ENCODE peak calls at places on chromosome 16, in four cellular contexts. P is A549, C is activated T-cell treated with anti-CD3 and anti-CD28 coated beads for 48 hours, Z is OCI-LY7. M is an unnamed sample.

GRCh38 chr16:74709477-74709877 is 8.8 kb upstream of the MLKL start:
- DNase-seq in P (peak), C (peak), Z (peak), M (peak)

GRCh38 chr16:12573300-12573699 is 230.4 kb downstream of the CPPED1 start:
- DNase-seq in P (no peak), C (no peak), Z (peak), M (no peak)

GRCh38 chr16:13148836-13149235 is 247.4 kb downstream of the SHISA9 start:
- DNase-seq in P (no peak), C (no peak), Z (no peak), M (no peak)

GRCh38 chr16:3149630-3150345 is 15.0 kb downstream of the ZNF213 start:
- DNase-seq in P (peak), C (no peak), Z (peak), M (peak)

GRCh38 chr16:3480901-3481695 is 14.2 kb downstream of the C16orf90 start:
- DNase-seq in P (no peak), C (no peak), Z (no peak), M (no peak)

GRCh38 chr16:88790312-88791150 is 5.5 kb upstream of the PIEZO1 start:
- DNase-seq in P (no peak), C (peak), Z (peak), M (no peak)

GRCh38 chr16:29745126-29745852 is 501 bp downstream of the C16orf54 start:
- DNase-seq in P (no peak), C (peak), Z (no peak), M (peak)

GRCh38 chr16:47475786-47476185 is 14.7 kb downstream of the PHKB start:
- DNase-seq in P (no peak), C (no peak), Z (no peak), M (no peak)

GRCh38 chr16:4273858-4274291 is 1.1 kb upstream of the TFAP4 start:
- DNase-seq in P (peak), C (peak), Z (peak), M (no peak)

GRCh38 chr16:85567101-85567866 is 45.8 kb upstream of the GSE1 start:
- DNase-seq in P (no peak), C (no peak), Z (no peak), M (no peak)

GRCh38 chr16:55470533-55471371 is 8.2 kb upstream of the MMP2 start:
- DNase-seq in P (no peak), C (no peak), Z (no peak), M (no peak)

GRCh38 chr16:69727916-69728270 is 1.5 kb upstream of the NQO1 start:
- DNase-seq in P (no peak), C (no peak), Z (no peak), M (no peak)

GRCh38 chr16:81106826-81107503 is 10.8 kb upstream of the GCSH start:
- DNase-seq in P (no peak), C (no peak), Z (no peak), M (no peak)

M was measured in stimulated activated naive CD8-positive, alpha-beta T cell treated with anti-CD3 and anti-CD28 coated beads, Interleukin-15, amount 100 ng/mL, for 72 hours.